ENCODE peak calls at places on chromosomes 11 and 22, in six cellular contexts. W is choroid plexus epithelial cell; K is colonic mucosa; I is activated CD8-positive, alpha-beta T cell treated with anti-CD3 and anti-CD28 coated beads for 36 hours; N is fibroblast of the aortic adventitia; Z is left ventricle myocardium inferior. M is an unnamed sample.

GRCh38 chr22:39433476-39434242 is 23.2 kb upstream of the MGAT3 start:
- DNase-seq in W (no peak), K (no peak), I (no peak), N (no peak), Z (no peak), M (peak; percentile 27)

GRCh38 chr11:111983187-111983986 is 41.8 kb upstream of the DLAT start:
- DNase-seq in W (no peak), K (peak; percentile 80), I (no peak), N (no peak), Z (no peak), M (peak; percentile 84)

GRCh38 chr11:126332221-126332711 is 23.2 kb upstream of the ST3GAL4 start:
- DNase-seq in W (peak; percentile 80), K (peak; percentile 54), I (peak; percentile 35), N (peak; percentile 86), Z (peak; percentile 77), M (peak; percentile 62)

GRCh38 chr11:100816823-100817222 is 129.7 kb downstream of the ARHGAP42 start:
- DNase-seq in W (peak; percentile 29), K (no peak), I (no peak), N (peak; percentile 37), Z (no peak), M (no peak)

GRCh38 chr22:49004484-49005399 is 822.9 kb downstream of the BRD1 start:
- DNase-seq in W (no peak), K (peak; percentile 7), I (no peak), N (no peak), Z (no peak), M (no peak)

GRCh38 chr11:126214446-126215240 is 3.1 kb downstream of the FAM118B start:
- DNase-seq in W (no peak), K (peak; percentile 78), I (no peak), N (no peak), Z (no peak), M (no peak)

GRCh38 chr22:47967841-47968240 is 1205.4 kb downstream of the TBC1D22A start:
- DNase-seq in W (no peak), K (no peak), I (no peak), N (no peak), Z (no peak), M (no peak)

GRCh38 chr11:71130106-71130505 is 122.3 kb downstream of the SHANK2 start:
- DNase-seq in W (no peak), K (no peak), I (no peak), N (no peak), Z (no peak), M (no peak)

GRCh38 chr11:10139656-10140055 is 154.4 kb downstream of the SBF2 start:
- DNase-seq in W (peak; percentile 88), K (no peak), I (no peak), N (peak; percentile 85), Z (no peak), M (no peak)

GRCh38 chr22:44608606-44609226 is 93.3 kb upstream of the PRR5 start:
- DNase-seq in W (no peak), K (no peak), I (no peak), N (no peak), Z (no peak), M (no peak)

GRCh38 chr11:16936643-16937042 is 77.6 kb downstream of the PLEKHA7 start:
- DNase-seq in W (no peak), K (no peak), I (no peak), N (no peak), Z (no peak), M (no peak)

GRCh38 chr11:8389034-8389996 is 125.6 kb upstream of the LMO1 start:
- DNase-seq in W (peak; percentile 24), K (no peak), I (no peak), N (peak; percentile 10), Z (no peak), M (no peak)

GRCh38 chr22:37292641-37293040 is 10.3 kb downstream of the CYTH4 start:
- DNase-seq in W (no peak), K (no peak), I (no peak), N (no peak), Z (no peak), M (no peak)

GRCh38 chr11:73227571-73228211 is 9.6 kb downstream of the P2RY2 start:
- DNase-seq in W (no peak), K (peak; percentile 88), I (no peak), N (no peak), Z (no peak), M (peak; percentile 82)

GRCh38 chr11:115502636-115503082 is 1.6 kb downstream of the CADM1 start:
- DNase-seq in W (no peak), K (no peak), I (no peak), N (no peak), Z (no peak), M (no peak)

GRCh38 chr11:103035656-103036434 is 56.1 kb downstream of the DCUN1D5 start:
- DNase-seq in W (peak; percentile 94), K (peak; percentile 64), I (peak; percentile 65), N (peak; percentile 85), Z (no peak), M (no peak)

GRCh38 chr11:92329644-92330043 is 105.0 kb downstream of the FAT3 start:
- DNase-seq in W (peak; percentile 42), K (no peak), I (no peak), N (no peak), Z (no peak), M (no peak)

GRCh38 chr11:120336641-120337132 is 474 bp downstream of the ARHGEF12 start:
- DNase-seq in W (peak; percentile 50), K (peak; percentile 62), I (peak; percentile 51), N (no peak), Z (peak; percentile 53), M (peak; percentile 76)

DNA sequence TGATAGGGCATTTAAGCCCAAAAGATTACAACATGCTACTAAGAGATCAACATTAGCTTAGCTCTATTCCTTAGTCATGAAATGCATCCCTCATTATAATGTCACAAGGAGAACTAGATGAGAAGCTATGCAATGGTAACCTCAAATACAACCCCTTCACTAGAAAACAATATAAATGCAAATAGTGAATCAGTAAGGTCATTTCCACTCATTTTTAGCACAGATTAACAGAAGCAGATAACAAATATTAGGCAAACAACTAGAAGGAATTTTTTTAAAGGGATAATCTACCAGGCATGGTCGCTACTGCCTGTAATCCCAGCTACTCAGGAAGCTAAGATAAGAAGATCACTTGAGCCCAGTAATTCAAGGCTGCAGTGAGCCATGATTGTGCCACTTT is 28.2 kb downstream of the SIK3 start:
- DNase-seq in W (no peak), K (no peak), I (no peak), N (peak; percentile 73), Z (no peak), M (no peak)
- TF ChIP-seq CTCF in W (no peak), K (no peak), I (no peak), N (no peak), Z (no peak), M (no peak)

GRCh38 chr11:29530961-29531360 is 485.9 kb downstream of the KCNA4 start:
- DNase-seq in W (no peak), K (no peak), I (no peak), N (no peak), Z (no peak), M (no peak)

GRCh38 chr11:29527391-29527936 is 489.4 kb downstream of the KCNA4 start:
- DNase-seq in W (peak; percentile 94), K (no peak), I (no peak), N (peak; percentile 83), Z (no peak), M (no peak)
- TF ChIP-seq CTCF in W (peak; percentile 71), K (no peak), I (no peak), N (peak; percentile 61), Z (peak; percentile 52), M (no peak)

GRCh38 chr11:61579398-61580291 is 1.2 kb downstream of the SYT7 start:
- DNase-seq in W (no peak), K (no peak), I (no peak), N (no peak), Z (no peak), M (no peak)

GRCh38 chr11:61578819-61579218 is 2.1 kb downstream of the SYT7 start:
- DNase-seq in W (no peak), K (no peak), I (no peak), N (no peak), Z (no peak), M (no peak)

GRCh38 chr11:61580292-61580888 is 486 bp downstream of the SYT7 start:
- DNase-seq in W (no peak), K (no peak), I (no peak), N (no peak), Z (no peak), M (no peak)

GRCh38 chr11:61575886-61576516 is 4.9 kb downstream of the SYT7 start:
- DNase-seq in W (no peak), K (no peak), I (no peak), N (no peak), Z (peak; percentile 70), M (peak; percentile 46)

DNA sequence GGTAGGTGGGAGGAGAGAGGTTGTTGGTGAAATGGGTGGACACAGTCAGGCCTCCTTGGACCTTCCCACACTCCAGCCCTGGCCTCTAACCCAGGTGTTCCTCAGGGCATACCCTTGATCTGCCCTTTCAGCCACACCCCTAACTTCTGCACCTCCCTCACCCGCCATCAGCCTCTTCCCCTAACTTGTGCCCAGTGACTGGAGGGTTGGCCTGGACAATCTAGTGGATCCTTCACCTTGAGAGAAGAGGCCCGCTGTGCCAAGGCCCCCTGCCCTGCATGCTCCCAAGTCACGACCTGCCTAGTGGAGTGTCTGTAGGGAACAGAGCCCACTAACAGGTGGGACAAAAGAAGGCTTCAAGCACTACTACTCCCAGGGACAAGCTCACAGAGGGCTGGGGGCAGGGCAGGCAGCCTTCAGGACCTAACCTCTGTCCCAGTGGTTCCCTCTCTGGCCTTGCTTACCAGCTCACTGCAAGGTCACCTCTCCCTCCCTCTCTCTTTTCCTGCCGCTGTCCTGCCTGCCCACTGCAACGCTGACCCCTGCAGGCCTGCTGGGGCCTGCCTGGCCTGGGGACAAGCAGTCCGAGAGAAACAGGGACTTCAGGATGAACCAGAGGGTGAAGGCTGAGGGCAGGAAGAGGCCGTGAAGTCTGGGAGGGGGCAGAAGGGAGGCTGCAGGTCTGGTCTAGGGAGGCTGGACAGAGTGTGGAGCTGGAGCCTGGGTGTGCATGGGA is 3.3 kb downstream of the SYT7 start:
- DNase-seq in W (no peak), K (no peak), I (no peak), N (no peak), Z (peak; percentile 48), M (no peak)
- TF ChIP-seq CTCF in W (peak; percentile 28), K (no peak), I (no peak), N (peak; percentile 56), Z (peak; percentile 58), M (no peak)

GRCh38 chr11:30313580-30313979 is 9.3 kb upstream of the ARL14EP start:
- DNase-seq in W (no peak), K (no peak), I (no peak), N (no peak), Z (no peak), M (no peak)

GRCh38 chr11:30316237-30316636 is 6.7 kb upstream of the ARL14EP start:
- DNase-seq in W (no peak), K (no peak), I (no peak), N (no peak), Z (no peak), M (no peak)

GRCh38 chr11:30317030-30317429 is 5.9 kb upstream of the ARL14EP start:
- DNase-seq in W (no peak), K (no peak), I (no peak), N (no peak), Z (no peak), M (no peak)

GRCh38 chr11:30312243-30312642 is 10.7 kb upstream of the ARL14EP start:
- DNase-seq in W (no peak), K (no peak), I (no peak), N (no peak), Z (no peak), M (no peak)

DNA sequence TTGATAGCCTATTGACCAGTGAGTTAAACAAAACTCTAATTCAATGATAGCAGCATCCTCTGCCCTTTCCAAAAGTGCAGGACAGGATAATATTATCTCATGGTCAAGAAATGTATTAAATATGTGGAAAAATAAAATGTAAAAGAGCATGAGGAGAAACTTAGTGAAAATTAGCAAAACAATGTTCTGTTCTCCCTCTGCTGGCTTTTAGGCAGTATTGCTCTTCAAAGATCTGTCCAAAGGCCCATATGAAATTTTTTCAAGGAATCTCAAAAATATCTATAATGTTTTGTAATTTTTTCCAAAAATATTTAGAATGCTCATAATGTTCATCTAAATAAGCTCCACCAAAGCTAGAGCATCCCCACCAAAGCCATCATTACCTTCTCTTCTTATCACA is 8.3 kb upstream of the ARL14EP start:
- DNase-seq in W (peak; percentile 56), K (no peak), I (no peak), N (peak; percentile 35), Z (no peak), M (no peak)
- TF ChIP-seq CTCF in W (peak; percentile 66), K (no peak), I (peak; percentile 61), N (peak; percentile 61), Z (peak; percentile 56), M (no peak)